ENCODE peak calls at places on chromosome 6, in nine cellular contexts. Y is stomach, Z is HCT116, R is BJ, S is AG04450, P is IMR-90, A is BE2C, T is Caco-2, G is transverse colon. M is an unnamed sample.

GRCh38 chr6:126716012-126716411 is 376.1 kb downstream of the CENPW start:
- DNase-seq in Y (no peak), Z (no peak), R (peak), S (no peak), P (peak), A (no peak), T (no peak), G (no peak), M (no peak)

GRCh38 chr6:36372088-36372487 is 15.4 kb downstream of the ETV7 start:
- DNase-seq in Y (no peak), Z (no peak), R (no peak), S (no peak), P (no peak), A (no peak), T (no peak), G (no peak), M (no peak)

GRCh38 chr6:113976806-113977205 is 5.9 kb upstream of the HDAC2 start:
- DNase-seq in Y (no peak), Z (no peak), R (no peak), S (no peak), P (peak), A (no peak), T (no peak), G (no peak), M (no peak)

GRCh38 chr6:109447878-109448555 is 7.5 kb downstream of the SMPD2 start:
- DNase-seq in Y (peak), Z (no peak), R (no peak), S (no peak), P (no peak), A (peak), T (no peak), G (no peak), M (no peak)

GRCh38 chr6:26554669-26555504 is 16.7 kb downstream of the HMGN4 start:
- DNase-seq in Y (no peak), Z (no peak), R (no peak), S (no peak), P (peak), A (peak), T (peak), G (peak), M (peak)

GRCh38 chr6:2403546-2403945 is 158.1 kb upstream of the GMDS start:
- DNase-seq in Y (peak), Z (no peak), R (no peak), S (no peak), P (no peak), A (no peak), T (no peak), G (peak), M (no peak)

GRCh38 chr6:44525761-44526351 is 138.3 kb downstream of the CDC5L start:
- DNase-seq in Y (no peak), Z (no peak), R (no peak), S (no peak), P (no peak), A (no peak), T (no peak), G (no peak), M (no peak)

GRCh38 chr6:167861424-167861823 is 34.7 kb downstream of the AFDN start:
- DNase-seq in Y (no peak), Z (no peak), R (no peak), S (no peak), P (no peak), A (no peak), T (no peak), G (no peak), M (no peak)

GRCh38 chr6:31791324-31792089 is 4.0 kb downstream of the VARS1 start:
- DNase-seq in Y (peak), Z (no peak), R (no peak), S (no peak), P (peak), A (peak), T (no peak), G (no peak), M (peak)

GRCh38 chr6:169847141-169847674 is 95.8 kb downstream of the ERMARD start:
- DNase-seq in Y (no peak), Z (no peak), R (no peak), S (no peak), P (no peak), A (no peak), T (no peak), G (no peak), M (no peak)

GRCh38 chr6:10347561-10348327 is 67.1 kb downstream of the TFAP2A start:
- DNase-seq in Y (no peak), Z (peak), R (peak), S (no peak), P (peak), A (no peak), T (no peak), G (no peak), M (no peak)

GRCh38 chr6:117022774-117023173 is 145.7 kb downstream of the RFX6 start:
- DNase-seq in Y (no peak), Z (no peak), R (no peak), S (no peak), P (no peak), A (no peak), T (no peak), G (no peak), M (no peak)

GRCh38 chr6:117028256-117028655 is 151.2 kb downstream of the RFX6 start:
- DNase-seq in Y (no peak), Z (no peak), R (no peak), S (no peak), P (no peak), A (no peak), T (no peak), G (no peak), M (no peak)

DNA sequence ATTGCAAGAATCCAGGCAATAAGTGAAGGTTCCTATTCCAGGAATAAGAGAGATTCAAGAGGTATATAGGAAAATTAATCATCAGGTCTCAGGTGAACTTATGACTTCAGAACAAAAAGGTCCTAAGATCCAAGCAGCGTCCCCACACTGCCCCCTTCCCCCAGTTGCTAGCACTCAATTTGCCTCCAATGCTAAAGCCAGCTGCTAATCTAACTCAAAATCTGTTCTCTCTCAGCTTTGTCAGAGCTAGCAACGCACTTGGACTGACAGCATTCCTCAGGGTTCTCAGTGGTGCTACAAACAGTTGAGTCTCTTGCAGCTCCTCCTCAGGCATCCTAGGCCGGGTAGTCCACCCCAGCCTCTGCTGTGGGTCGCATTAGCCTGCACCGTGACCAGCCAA is 148.3 kb downstream of the RFX6 start:
- DNase-seq in Y (no peak), Z (no peak), R (no peak), S (no peak), P (no peak), A (no peak), T (no peak), G (no peak), M (no peak)
- TF ChIP-seq CTCF in Y (no peak), Z (no peak), R (no peak), S (no peak), P (no peak), A (no peak), T (no peak), G (no peak), M (no peak)

GRCh38 chr6:158290659-158291058 is 21.6 kb upstream of the TULP4 start:
- DNase-seq in Y (peak), Z (no peak), R (no peak), S (no peak), P (no peak), A (no peak), T (no peak), G (peak), M (peak)
- H3K4me3 ChIP-seq in Y (no peak), Z (no peak), R (no peak), S (no peak), P (no peak), A (no peak), T (no peak), G (no peak), M (peak)

DNA sequence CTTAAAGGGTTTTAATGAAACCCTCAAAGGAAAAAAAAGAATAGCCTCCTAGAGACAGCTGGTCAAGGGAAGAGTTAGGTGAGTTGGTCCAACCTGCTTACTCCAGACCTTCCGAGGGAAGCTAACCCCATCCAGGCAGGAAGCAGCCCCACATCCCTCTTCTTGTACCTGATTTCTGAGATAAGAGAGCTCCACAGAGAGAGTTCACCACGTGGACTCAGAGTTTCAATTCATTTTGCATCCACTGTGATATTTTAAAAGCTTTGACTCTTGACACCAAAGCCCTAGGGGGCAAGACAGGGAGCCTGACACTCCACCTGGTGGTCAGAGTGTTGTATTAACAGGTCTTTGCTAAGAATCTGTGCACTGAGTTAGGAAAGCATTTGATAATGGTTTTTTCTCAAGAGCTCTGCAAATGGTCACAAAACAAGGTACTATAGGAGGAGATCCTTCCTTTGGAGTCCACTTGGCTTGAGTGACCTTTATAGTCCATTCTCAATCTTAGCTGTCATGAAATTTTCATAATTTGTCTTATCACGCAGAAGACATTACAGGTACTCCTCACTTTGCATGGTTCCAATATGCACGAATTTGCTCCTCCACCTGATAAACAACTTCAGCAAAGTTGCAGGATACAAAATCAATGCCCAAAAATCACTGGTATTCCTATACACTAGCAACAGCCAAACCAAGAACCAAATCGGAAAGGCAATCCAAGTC is 56.1 kb upstream of the RIPOR2 start:
- DNase-seq in Y (peak), Z (peak), R (no peak), S (no peak), P (peak), A (peak), T (peak), G (peak), M (peak)
- TF ChIP-seq CTCF in Y (peak), Z (peak), R (peak), S (peak), P (peak), A (peak), T (peak), G (peak), M (peak)

DNA sequence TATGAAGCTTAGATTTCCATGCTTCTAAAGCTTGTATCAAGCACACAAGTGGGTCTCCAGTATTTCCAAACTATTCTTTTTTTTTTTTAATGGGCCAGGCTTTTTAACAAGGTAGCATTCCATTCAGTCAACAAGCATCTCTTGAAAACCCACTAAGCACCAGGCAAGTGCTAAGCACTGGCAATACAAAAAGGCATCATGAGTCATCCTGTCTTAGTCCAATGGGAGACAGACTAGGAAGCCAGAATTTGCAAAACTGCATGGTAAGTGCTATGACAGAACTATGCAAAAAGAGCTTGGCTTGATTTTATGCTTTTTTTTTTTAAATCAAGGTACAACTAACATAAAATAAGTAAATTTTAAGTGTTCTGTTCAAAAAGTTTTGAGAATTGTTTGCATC is 109.3 kb upstream of the DST start:
- DNase-seq in Y (no peak), Z (no peak), R (no peak), S (no peak), P (peak), A (no peak), T (no peak), G (no peak), M (no peak)
- H3K4me3 ChIP-seq in Y (no peak), Z (no peak), R (no peak), S (no peak), P (no peak), A (no peak), T (no peak), G (no peak), M (no peak)

GRCh38 chr6:16760536-16761468 is at the start of gene ATXN1:
- DNase-seq in Y (peak), Z (no peak), R (no peak), S (no peak), P (peak), A (peak), T (peak), G (peak), M (peak)

GRCh38 chr6:16761469-16762264 is 407 bp upstream of the ATXN1 start:
- DNase-seq in Y (peak), Z (peak), R (no peak), S (peak), P (peak), A (peak), T (peak), G (peak), M (peak)

GRCh38 chr6:16759181-16759645 is 2.0 kb downstream of the ATXN1 start:
- DNase-seq in Y (no peak), Z (no peak), R (no peak), S (no peak), P (no peak), A (no peak), T (no peak), G (no peak), M (no peak)

GRCh38 chr6:16758163-16758975 is 2.9 kb downstream of the ATXN1 start:
- DNase-seq in Y (no peak), Z (no peak), R (no peak), S (no peak), P (no peak), A (peak), T (no peak), G (no peak), M (peak)

GRCh38 chr6:16759646-16760535 is 1.4 kb downstream of the ATXN1 start:
- DNase-seq in Y (peak), Z (no peak), R (no peak), S (peak), P (peak), A (peak), T (peak), G (peak), M (peak)
- TF ChIP-seq CTCF in Y (no peak), Z (no peak), R (no peak), S (peak), P (no peak), A (no peak), T (no peak), G (no peak), M (peak)

GRCh38 chr6:49570474-49571079 is 20.1 kb downstream of the C6orf141 start:
- DNase-seq in Y (no peak), Z (no peak), R (no peak), S (no peak), P (peak), A (no peak), T (no peak), G (no peak), M (no peak)
- H3K4me3 ChIP-seq in Y (no peak), Z (no peak), R (no peak), S (no peak), P (no peak), A (no peak), T (no peak), G (no peak), M (no peak)

GRCh38 chr6:49912193-49912592 is 45.9 kb upstream of the CRISP1 start:
- DNase-seq in Y (no peak), Z (no peak), R (no peak), S (no peak), P (no peak), A (no peak), T (no peak), G (no peak), M (no peak)

GRCh38 chr6:49913656-49914055 is 47.3 kb upstream of the CRISP1 start:
- DNase-seq in Y (no peak), Z (no peak), R (no peak), S (no peak), P (no peak), A (no peak), T (no peak), G (no peak), M (no peak)

GRCh38 chr6:49918787-49919186 is 45.2 kb downstream of the DEFB114 start:
- DNase-seq in Y (no peak), Z (no peak), R (no peak), S (no peak), P (no peak), A (no peak), T (no peak), G (no peak), M (no peak)

GRCh38 chr6:49911252-49911651 is 44.9 kb upstream of the CRISP1 start:
- DNase-seq in Y (no peak), Z (no peak), R (no peak), S (no peak), P (no peak), A (no peak), T (no peak), G (no peak), M (no peak)

DNA sequence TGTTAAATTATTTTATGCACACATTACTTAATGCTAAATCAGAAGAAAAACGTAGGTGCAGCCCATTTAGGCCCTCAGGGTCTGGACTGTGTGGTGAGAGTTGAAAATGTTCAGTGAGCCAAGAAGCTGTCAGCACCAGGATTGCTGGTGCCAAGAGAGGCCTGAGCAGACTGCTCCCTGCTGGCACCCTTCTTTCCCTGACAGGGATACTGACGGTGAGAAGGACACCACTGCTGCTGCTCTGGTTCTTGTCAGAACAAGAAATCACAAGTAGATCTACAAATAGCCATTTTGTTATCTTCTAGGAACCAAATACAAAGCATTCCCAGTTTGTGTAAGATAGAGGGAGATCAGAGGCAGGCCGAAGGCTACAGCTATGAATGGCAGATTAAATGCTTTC is 48.7 kb upstream of the CRISP1 start:
- DNase-seq in Y (no peak), Z (no peak), R (no peak), S (no peak), P (no peak), A (peak), T (no peak), G (no peak), M (no peak)
- TF ChIP-seq CTCF in Y (no peak), Z (no peak), R (no peak), S (no peak), P (no peak), A (no peak), T (no peak), G (no peak), M (no peak)